ENCODE peak calls at places on chromosome 21, in four cellular contexts. One of them, this sample, is unnamed.

GRCh38 chr21:45819478-45820170 is 161.9 kb upstream of the COL6A1 start:
- DNase-seq in mucosa of gallbladder: no peak
- DNase-seq in GM03348: no peak
- DNase-seq in T follicular helper cell: no peak
- DNase-seq in this sample: no peak

GRCh38 chr21:15210235-15210678 is 145.5 kb upstream of the NRIP1 start:
- DNase-seq in T follicular helper cell: no peak
- DNase-seq in GM03348: no peak
- DNase-seq in mucosa of gallbladder: peak
- DNase-seq in this sample: no peak

GRCh38 chr21:41316641-41317392 is at the start of gene FAM3B:
- DNase-seq in GM03348: no peak
- DNase-seq in mucosa of gallbladder: no peak
- DNase-seq in T follicular helper cell: no peak
- DNase-seq in this sample: no peak

GRCh38 chr21:43191971-43192370 is 23.2 kb downstream of the CRYAA start:
- DNase-seq in mucosa of gallbladder: no peak
- DNase-seq in T follicular helper cell: no peak
- DNase-seq in GM03348: no peak
- DNase-seq in this sample: no peak

GRCh38 chr21:27813750-27814149 is 846.9 kb upstream of the ADAMTS5 start:
- DNase-seq in mucosa of gallbladder: no peak
- DNase-seq in T follicular helper cell: no peak
- DNase-seq in GM03348: no peak
- DNase-seq in this sample: no peak

GRCh38 chr21:45494851-45495680 is 47.2 kb downstream of the SLC19A1 start:
- DNase-seq in T follicular helper cell: no peak
- DNase-seq in GM03348: no peak
- DNase-seq in mucosa of gallbladder: no peak
- DNase-seq in this sample: no peak

GRCh38 chr21:26597981-26598380 is 24.9 kb upstream of the CYYR1 start:
- DNase-seq in mucosa of gallbladder: no peak
- DNase-seq in T follicular helper cell: no peak
- DNase-seq in GM03348: no peak
- DNase-seq in this sample: no peak

GRCh38 chr21:41431788-41432548 is 5.9 kb downstream of the MX1 start:
- DNase-seq in GM03348: no peak
- DNase-seq in mucosa of gallbladder: no peak
- DNase-seq in T follicular helper cell: no peak
- DNase-seq in this sample: no peak

GRCh38 chr21:35038772-35039145 is 10.3 kb downstream of the RUNX1 start:
- DNase-seq in mucosa of gallbladder: no peak
- DNase-seq in GM03348: no peak
- DNase-seq in T follicular helper cell: no peak
- DNase-seq in this sample: no peak

GRCh38 chr21:25934771-25935224 is 200.0 kb downstream of the GABPA start:
- DNase-seq in mucosa of gallbladder: peak
- DNase-seq in T follicular helper cell: no peak
- DNase-seq in GM03348: peak
- DNase-seq in this sample: no peak